ENCODE peak calls at places on chromosome 19, in four cellular contexts. U is stomach, C is IMR-90, V is left lung. Q is an unnamed sample.
A peak's percentile ranks its signal among the peaks of the same experiment; 100 is the strongest.

GRCh38 chr19:14073925-14074838 is 1.6 kb downstream of the MISP3 start:
- DNase-seq in C (peak; percentile 25), U (peak; percentile 66), V (no peak), Q (no peak)

GRCh38 chr19:49808762-49809154 is 4.3 kb downstream of the FUZ start:
- DNase-seq in V (peak; percentile 94), C (peak; percentile 71), U (peak; percentile 96), Q (peak; percentile 97)

GRCh38 chr19:49393871-49394270 is 5.8 kb downstream of the KASH5 start:
- DNase-seq in U (no peak), C (no peak), V (no peak), Q (no peak)

GRCh38 chr19:12800873-12801465 is 631 bp downstream of the PRDX2 start:
- DNase-seq in C (no peak), V (no peak), U (no peak), Q (peak; percentile 25)

GRCh38 chr19:15091918-15092753 is 10.1 kb downstream of the OR1I1 start:
- DNase-seq in V (no peak), C (peak; percentile 71), U (no peak), Q (peak; percentile 66)

GRCh38 chr19:52600639-52601024 is 30.5 kb downstream of the ZNF701 start:
- DNase-seq in U (peak; percentile 33), V (peak; percentile 40), C (peak; percentile 3), Q (peak; percentile 21)

GRCh38 chr19:51691122-51692064 is 1.7 kb upstream of the SPACA6 start:
- DNase-seq in C (peak; percentile 65), V (no peak), U (no peak), Q (peak; percentile 44)

GRCh38 chr19:58372311-58373133 is 8.3 kb downstream of the ZNF837 start:
- DNase-seq in U (no peak), C (no peak), V (no peak), Q (peak; percentile 48)

GRCh38 chr19:17855333-17856152 is 4.2 kb upstream of the RPL18A start:
- DNase-seq in C (peak; percentile 49), U (peak; percentile 93), V (peak; percentile 87), Q (peak; percentile 93)

GRCh38 chr19:41311613-41312012 is 1.6 kb downstream of the CCDC97 start:
- DNase-seq in C (no peak), V (peak; percentile 18), U (no peak), Q (no peak)
- H3K4me1 ChIP-seq in C (peaks cover 7% of the 10 kb centered on the region), V (peaks cover 28% of the 10 kb centered on the region), U (peaks cover 31% of the 10 kb centered on the region), Q (peaks cover 20% of the 10 kb centered on the region)

DNA sequence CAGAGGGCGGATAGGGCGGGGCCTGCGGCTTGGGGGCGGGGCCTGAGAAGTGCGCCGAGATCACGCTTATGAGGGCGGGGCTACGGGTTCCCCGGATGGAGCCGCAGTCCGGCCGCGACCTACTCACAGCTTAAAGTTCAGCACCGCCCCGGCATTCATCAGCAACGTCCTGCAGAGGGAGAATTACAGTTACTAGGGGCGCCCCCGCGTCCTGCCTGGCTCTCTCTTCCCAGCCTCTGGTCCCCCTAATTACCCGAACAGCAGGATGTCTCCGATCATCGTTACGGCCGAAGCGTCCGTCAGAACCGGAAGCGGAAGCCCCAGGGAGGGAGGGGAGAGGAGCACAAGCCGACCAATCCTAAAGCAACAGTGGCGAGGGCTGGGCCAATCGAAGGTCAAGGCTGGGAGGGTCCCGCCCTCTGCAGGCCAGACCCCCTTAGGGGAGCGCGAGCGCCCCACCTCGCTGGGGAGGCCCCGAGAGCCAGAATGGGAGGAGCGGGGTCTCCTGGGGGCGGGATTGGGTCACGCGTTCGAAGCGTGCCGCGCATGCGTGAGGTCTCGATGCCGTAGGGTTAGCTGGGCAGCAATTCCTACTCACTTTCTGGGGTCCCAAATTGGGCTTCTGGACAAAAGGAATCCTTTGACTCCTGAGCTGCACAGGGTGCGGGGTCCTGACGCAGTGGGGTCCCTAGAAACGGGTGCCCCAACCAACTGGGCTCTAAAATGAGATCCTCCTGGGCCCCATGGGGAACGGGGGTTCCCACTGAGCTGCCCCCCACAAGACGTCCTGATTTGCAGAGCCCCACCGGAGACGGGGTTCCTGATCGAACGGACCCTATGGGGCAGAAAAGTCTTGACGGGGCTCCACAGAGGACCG is at the start of gene SMIM7:
- DNase-seq in C (peak; percentile 98), U (peak; percentile 99), V (peak; percentile 99), Q (peak; percentile 99)
- TF ChIP-seq CTCF in C (peak; percentile 30), U (peak; percentile 32), V (peak; percentile 27), Q (peak; percentile 26)

GRCh38 chr19:4871711-4872110 is 4.2 kb upstream of the PLIN3 start:
- DNase-seq in U (no peak), V (no peak), C (no peak), Q (no peak)

GRCh38 chr19:4866595-4867424 is 657 bp downstream of the PLIN3 start:
- DNase-seq in C (peak; percentile 28), U (peak; percentile 68), V (peak; percentile 75), Q (peak; percentile 75)

GRCh38 chr19:4867534-4868285 is at the start of gene PLIN3:
- DNase-seq in V (peak; percentile 97), U (peak; percentile 98), C (peak; percentile 93), Q (peak; percentile 98)

GRCh38 chr19:4868286-4868834 is 893 bp upstream of the PLIN3 start:
- DNase-seq in C (no peak), V (no peak), U (no peak), Q (no peak)

GRCh38 chr19:4870025-4870700 is 2.7 kb upstream of the PLIN3 start:
- DNase-seq in V (peak; percentile 81), U (peak; percentile 42), C (peak; percentile 92), Q (peak; percentile 40)
- H3K27ac ChIP-seq in V (no peak overlapping the region), U (no peak overlapping the region), C (peak overlapping the region; percentile 69), Q (peak overlapping the region; percentile 45)

DNA sequence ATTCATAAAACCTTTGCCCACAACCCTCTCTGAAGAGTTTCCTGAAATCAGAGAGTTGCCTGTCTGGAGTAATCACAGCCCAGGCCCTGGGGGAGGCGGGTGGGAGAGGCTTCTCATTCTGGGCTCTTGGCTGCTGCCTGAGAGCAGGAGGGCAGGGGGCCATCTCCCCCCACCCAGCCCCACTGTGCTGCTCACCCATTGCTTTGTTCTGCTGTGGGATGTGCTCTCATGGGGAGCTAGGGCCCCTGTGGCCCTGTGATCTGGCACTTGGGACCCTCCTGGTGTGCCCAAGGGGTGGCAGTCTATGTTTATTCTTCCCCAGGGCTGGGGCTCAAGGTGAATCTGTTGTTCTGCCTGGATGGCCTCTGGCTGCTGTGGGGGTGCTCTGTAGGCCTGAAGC is 6.1 kb downstream of the KCTD15 start:
- DNase-seq in C (no peak), U (no peak), V (no peak), Q (no peak)
- H3K4me1 ChIP-seq in C (no peaks in the 10 kb centered on the region), U (peaks cover 42% of the 10 kb centered on the region), V (no peaks in the 10 kb centered on the region), Q (peaks cover 5% of the 10 kb centered on the region)

DNA sequence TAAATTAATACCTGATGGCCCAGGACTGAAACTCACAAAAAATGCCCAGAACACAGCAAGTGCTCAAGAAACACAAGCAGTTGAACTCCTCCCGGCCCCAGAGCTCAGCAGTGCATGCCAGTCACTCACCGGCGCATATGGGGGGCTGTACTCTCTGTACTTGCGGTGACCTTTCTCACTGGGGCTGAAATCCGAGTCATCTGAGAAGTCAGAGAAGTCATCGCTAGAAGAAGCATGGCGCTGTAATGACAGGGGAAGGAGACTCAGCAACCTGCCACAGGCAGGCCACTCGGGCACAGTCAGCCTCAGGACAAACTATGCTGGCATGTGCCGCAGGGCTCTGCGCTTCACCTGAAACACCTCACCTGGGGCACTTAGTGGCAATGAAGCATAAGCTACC is 19.7 kb downstream of the ZC3H4 start:
- DNase-seq in C (no peak), U (no peak), V (no peak), Q (no peak)
- TF ChIP-seq CTCF in C (no peak), U (no peak), V (no peak), Q (no peak)

GRCh38 chr19:1245884-1246816 is 2.2 kb upstream of the MIDN start:
- DNase-seq in U (peak; percentile 69), V (peak; percentile 45), C (no peak), Q (peak; percentile 88)
- H3K27ac ChIP-seq in U (peak overlapping the region; percentile 100), V (peak overlapping the region; percentile 76), C (no peak overlapping the region), Q (peak overlapping the region; percentile 99)

DNA sequence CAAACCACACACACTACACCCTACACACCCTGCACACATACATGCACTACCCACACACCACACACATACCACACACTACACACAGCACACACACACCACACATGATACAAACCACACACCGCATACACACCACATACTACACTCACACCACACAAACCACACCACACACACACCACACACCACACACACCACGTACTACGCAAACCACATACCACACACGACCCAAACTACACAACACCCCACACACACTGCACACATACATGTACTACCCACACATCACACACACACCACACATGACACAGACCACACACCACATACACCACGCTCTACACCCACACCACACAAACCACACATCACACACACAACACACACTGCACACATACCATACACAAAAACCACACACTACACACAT is 6.6 kb downstream of the MAG start:
- DNase-seq in V (no peak), U (no peak), C (no peak), Q (no peak)
- H3K4me1 ChIP-seq in V (no peaks in the 10 kb centered on the region), U (no peaks in the 10 kb centered on the region), C (no peaks in the 10 kb centered on the region), Q (no peaks in the 10 kb centered on the region)

DNA sequence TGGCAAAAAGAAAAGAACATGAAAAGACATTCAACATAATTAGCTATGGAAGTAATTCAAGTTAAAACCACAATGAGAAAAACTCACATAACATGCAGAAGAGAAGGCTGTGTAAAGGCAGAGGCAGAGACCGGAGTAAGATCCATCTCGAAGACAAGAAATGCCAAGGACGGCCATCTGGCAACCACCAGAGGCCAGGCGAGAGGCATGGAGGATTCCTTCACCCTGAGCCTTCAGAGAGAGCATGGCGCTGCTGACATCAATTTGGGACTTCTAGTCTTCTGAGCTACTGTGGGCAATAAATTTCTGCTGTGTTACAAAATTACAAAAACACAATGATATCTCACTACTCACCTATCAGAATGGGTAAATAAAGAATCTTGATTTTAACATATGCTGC is 381.0 kb downstream of the TSHZ3 start:
- DNase-seq in C (no peak), U (no peak), V (no peak), Q (no peak)
- TF ChIP-seq CTCF in C (peak; percentile 15), U (no peak), V (no peak), Q (no peak)

GRCh38 chr19:45601524-45602522 is at the start of gene GPR4:
- DNase-seq in V (no peak), C (no peak), U (no peak), Q (no peak)
- H3K27ac ChIP-seq in V (peak within 1 kb of the TSS; percentile 33), C (no peak within 1 kb of the TSS), U (peak within 1 kb of the TSS; percentile 36), Q (no peak within 1 kb of the TSS)

GRCh38 chr19:3658004-3658822 is 31.6 kb upstream of the CACTIN start:
- DNase-seq in U (peak; percentile 88), V (no peak), C (no peak), Q (peak; percentile 62)
- H3K4me1 ChIP-seq in U (peaks cover 7% of the 10 kb centered on the region), V (no peaks in the 10 kb centered on the region), C (peaks cover 3% of the 10 kb centered on the region), Q (peaks cover 3% of the 10 kb centered on the region)

Q was measured in testis.